ENCODE peak calls at places on chromosomes 12 and 14, in five cellular contexts. K, F, C, O and T are unnamed samples.

GRCh38 chr12:118880745-118881144 is 100.6 kb upstream of the SRRM4 start:
- DNase-seq in K (no peak), F (no peak), C (no peak), O (no peak), T (no peak)

GRCh38 chr12:111773801-111774551 is 7.2 kb downstream of the ALDH2 start:
- DNase-seq in K (no peak), F (no peak), C (no peak), O (no peak), T (no peak)

GRCh38 chr14:104348741-104349140 is 210.4 kb downstream of the KIF26A start:
- DNase-seq in K (no peak), F (no peak), C (no peak), O (peak; percentile 34), T (no peak)

GRCh38 chr14:101823511-101824120 is 62.1 kb downstream of the PPP2R5C start:
- DNase-seq in K (no peak), F (no peak), C (no peak), O (peak; percentile 86), T (peak; percentile 57)

GRCh38 chr14:72613196-72613974 is 280.5 kb downstream of the DPF3 start:
- DNase-seq in K (no peak), F (peak; percentile 91), C (no peak), O (no peak), T (no peak)

GRCh38 chr14:100529561-100530031 is 57.6 kb downstream of the BEGAIN start:
- DNase-seq in K (no peak), F (no peak), C (no peak), O (peak; percentile 47), T (no peak)

GRCh38 chr14:23183076-23183475 is 384 bp downstream of the SLC7A8 start:
- DNase-seq in K (no peak), F (no peak), C (no peak), O (no peak), T (no peak)

GRCh38 chr14:99687284-99688209 is 3.4 kb downstream of the CYP46A1 start:
- DNase-seq in K (peak; percentile 14), F (peak; percentile 18), C (no peak), O (no peak), T (peak; percentile 49)

GRCh38 chr12:10562306-10562933 is 51.0 kb downstream of the MAGOHB start:
- DNase-seq in K (no peak), F (peak; percentile 40), C (peak; percentile 23), O (peak; percentile 50), T (no peak)

GRCh38 chr12:52244615-52244994 is 11.6 kb downstream of the KRT7 start:
- DNase-seq in K (no peak), F (no peak), C (no peak), O (no peak), T (no peak)

GRCh38 chr14:37165794-37166193 is 6.6 kb downstream of the SLC25A21 start:
- DNase-seq in K (no peak), F (no peak), C (no peak), O (no peak), T (no peak)

GRCh38 chr12:127550271-127550670 is 716.7 kb upstream of the TMEM132C start:
- DNase-seq in K (no peak), F (no peak), C (no peak), O (no peak), T (no peak)

GRCh38 chr14:74569826-74570591 is 42.0 kb downstream of the LTBP2 start:
- DNase-seq in K (no peak), F (no peak), C (no peak), O (no peak), T (no peak)

GRCh38 chr12:107344035-107344808 is 250.9 kb upstream of the CRY1 start:
- DNase-seq in K (no peak), F (no peak), C (no peak), O (no peak), T (no peak)

GRCh38 chr12:117404203-117404853 is 42.9 kb upstream of the NOS1 start:
- DNase-seq in K (no peak), F (no peak), C (no peak), O (no peak), T (no peak)